ENCODE peak calls at places on chromosomes 13 and 19, in four cellular contexts. K is stimulated activated CD8-positive, alpha-beta memory T cell treated with anti-CD3 and anti-CD28 coated beads, Interleukin-2, amount 100 ng/mL, for 1 hour; W is C1 segment of cervical spinal cord; Q is neuronal stem cell. C is an unnamed sample.

GRCh38 chr19:16366056-16366432 is 41.4 kb downstream of the KLF2 start:
- DNase-seq in K (no peak), W (no peak), Q (no peak), C (no peak)

GRCh38 chr19:40277356-40277755 is 7.8 kb downstream of the AKT2 start:
- DNase-seq in K (no peak), W (no peak), Q (no peak), C (no peak)

GRCh38 chr19:13033819-13034611 is 38.7 kb downstream of the NFIX start:
- DNase-seq in K (peak; percentile 17), W (peak; percentile 70), Q (no peak), C (no peak)

GRCh38 chr13:98476106-98476505 is 100.8 kb downstream of the STK24 start:
- DNase-seq in K (peak; percentile 15), W (peak; percentile 49), Q (no peak), C (no peak)

GRCh38 chr19:4083677-4084546 is 17.2 kb upstream of the ZBTB7A start:
- DNase-seq in K (no peak), W (no peak), Q (no peak), C (no peak)

GRCh38 chr19:58001895-58002369 is 688 bp downstream of the ZNF606 start:
- DNase-seq in K (no peak), W (peak; percentile 58), Q (no peak), C (no peak)

GRCh38 chr13:49314344-49314882 is 66.7 kb downstream of the CDADC1 start:
- DNase-seq in K (no peak), W (no peak), Q (no peak), C (no peak)

GRCh38 chr19:7863157-7863970 is 10.8 kb downstream of the PRR36 start:
- DNase-seq in K (no peak), W (no peak), Q (no peak), C (no peak)

GRCh38 chr19:1241417-1242095 is at the start of gene ATP5F1D:
- DNase-seq in K (peak; percentile 86), W (peak; percentile 90), Q (peak; percentile 87), C (peak; percentile 92)

GRCh38 chr13:50358221-50358620 is 343.0 kb downstream of the KCNRG start:
- DNase-seq in K (no peak), W (no peak), Q (no peak), C (no peak)

GRCh38 chr13:98508280-98509074 is 68.4 kb downstream of the STK24 start:
- DNase-seq in K (no peak), W (no peak), Q (no peak), C (no peak)

GRCh38 chr13:47904239-47904638 is 96.8 kb downstream of the SUCLA2 start:
- DNase-seq in K (no peak), W (no peak), Q (no peak), C (no peak)

GRCh38 chr13:29436291-29436690 is 159.2 kb downstream of the SLC7A1 start:
- DNase-seq in K (no peak), W (no peak), Q (no peak), C (no peak)

GRCh38 chr13:30338331-30338851 is 31.0 kb upstream of the KATNAL1 start:
- DNase-seq in K (no peak), W (no peak), Q (no peak), C (no peak)

GRCh38 chr19:8811315-8812172 is 20.6 kb downstream of the ZNF558 start:
- DNase-seq in K (no peak), W (no peak), Q (no peak), C (no peak)

GRCh38 chr19:9991425-9992191 is 18.7 kb downstream of the COL5A3 start:
- DNase-seq in K (no peak), W (no peak), Q (no peak), C (no peak)

GRCh38 chr13:24905242-24905641 is 141.3 kb downstream of the RNF17 start:
- DNase-seq in K (no peak), W (no peak), Q (no peak), C (no peak)

GRCh38 chr19:40443131-40443929 is 805 bp downstream of the SERTAD3 start:
- DNase-seq in K (peak; percentile 99), W (peak; percentile 100), Q (peak; percentile 100), C (peak; percentile 99)

GRCh38 chr19:19420570-19421301 is 15.3 kb downstream of the GATAD2A start:
- DNase-seq in K (no peak), W (no peak), Q (no peak), C (peak; percentile 29)

GRCh38 chr13:31182987-31183386 is 16.8 kb upstream of the B3GLCT start:
- DNase-seq in K (no peak), W (no peak), Q (no peak), C (no peak)

GRCh38 chr13:100608906-100609305 is 20.3 kb upstream of the GGACT start:
- DNase-seq in K (no peak), W (no peak), Q (no peak), C (no peak)

GRCh38 chr19:46975011-46975917 is 44.4 kb upstream of the NPAS1 start:
- DNase-seq in K (no peak), W (no peak), Q (no peak), C (no peak)

C was measured in foreskin melanocyte.